ENCODE peak calls at places on chromosomes 13 and 19, in seven cellular contexts. O is PC-3, I is A549, J is IMR-90, R is K562, E is SK-N-SH, M is GM23338. V is an unnamed sample.

GRCh38 chr13:106416645-106417044 is 118.8 kb downstream of the EFNB2 start:
- DNase-seq in O (no peak), E (no peak), M (peak), R (peak), I (no peak), J (no peak), V (no peak)

GRCh38 chr13:104408733-104409132 is 1342.5 kb upstream of the SLC10A2 start:
- DNase-seq in R (no peak), I (no peak), E (no peak), M (no peak), J (peak), O (peak), V (no peak)

GRCh38 chr19:29671393-29672076 is 6.3 kb downstream of the PLEKHF1 start:
- DNase-seq in E (no peak), J (no peak), R (peak), M (peak), O (peak), I (no peak), V (peak)

GRCh38 chr13:101579291-101579802 is 126.9 kb downstream of the ITGBL1 start:
- DNase-seq in E (peak), O (peak), J (peak), M (no peak), R (no peak), I (no peak), V (no peak)

GRCh38 chr19:45767881-45768643 is 990 bp downstream of the SIX5 start:
- DNase-seq in I (peak), O (peak), R (peak), M (peak), E (peak), J (peak), V (peak)

GRCh38 chr13:40026741-40027140 is 371.3 kb downstream of the COG6 start:
- DNase-seq in I (no peak), J (no peak), E (no peak), O (no peak), M (no peak), R (no peak), V (no peak)

GRCh38 chr13:114230575-114230974 is 4.1 kb upstream of the CDC16 start:
- DNase-seq in M (peak), O (no peak), E (no peak), R (no peak), I (no peak), J (no peak), V (no peak)

GRCh38 chr13:29472317-29472961 is 123.0 kb downstream of the SLC7A1 start:
- DNase-seq in O (peak), E (peak), R (peak), I (peak), J (peak), M (peak), V (peak)

GRCh38 chr13:101661839-101662238 is 209.4 kb downstream of the ITGBL1 start:
- DNase-seq in R (no peak), I (no peak), O (no peak), M (no peak), E (no peak), J (no peak), V (no peak)

GRCh38 chr19:38210458-38210987 is 13.5 kb downstream of the DPF1 start:
- DNase-seq in M (peak), O (no peak), I (no peak), E (peak), R (peak), J (peak), V (no peak)

GRCh38 chr13:76836311-76836710 is 49.9 kb downstream of the KCTD12 start:
- DNase-seq in M (no peak), J (peak), O (peak), I (no peak), E (no peak), R (no peak), V (no peak)

GRCh38 chr19:46206176-46206575 is 23.4 kb upstream of the IGFL1 start:
- DNase-seq in M (no peak), J (no peak), E (no peak), I (no peak), O (peak), R (no peak), V (no peak)

GRCh38 chr19:45645631-45646344 is 6.6 kb upstream of the EML2 start:
- DNase-seq in E (peak), R (peak), J (peak), I (peak), O (peak), M (peak), V (peak)

GRCh38 chr19:55276720-55277430 is 3.0 kb downstream of the HSPBP1 start:
- DNase-seq in E (no peak), R (no peak), M (no peak), J (no peak), I (no peak), O (no peak), V (peak)

GRCh38 chr13:26658972-26659371 is 101.5 kb downstream of the WASF3 start:
- DNase-seq in I (no peak), R (no peak), J (no peak), O (no peak), M (no peak), E (no peak), V (no peak)

GRCh38 chr13:106063591-106064308 is 471.7 kb downstream of the EFNB2 start:
- DNase-seq in E (no peak), O (peak), R (no peak), M (no peak), I (no peak), J (peak), V (no peak)

GRCh38 chr13:101739382-101740178 is 287.1 kb downstream of the ITGBL1 start:
- DNase-seq in R (no peak), I (no peak), J (no peak), M (no peak), O (no peak), E (no peak), V (no peak)

GRCh38 chr13:41361501-41361900 is 50.4 kb downstream of the NAA16 start:
- DNase-seq in O (no peak), J (peak), I (no peak), M (no peak), E (no peak), R (no peak), V (no peak)

GRCh38 chr19:46574533-46574932 is 26.6 kb upstream of the CALM3 start:
- DNase-seq in M (no peak), J (no peak), O (no peak), I (no peak), R (no peak), E (peak), V (no peak)

GRCh38 chr13:89541091-89542030 is 1806.1 kb upstream of the MIR17HG start:
- DNase-seq in I (no peak), R (no peak), E (no peak), O (no peak), M (no peak), J (no peak), V (no peak)

GRCh38 chr19:55638864-55639359 is 1.9 kb upstream of the ZNF580 start:
- DNase-seq in R (no peak), E (peak), I (peak), M (peak), O (peak), J (peak), V (peak)

GRCh38 chr13:19658192-19658591 is 24.7 kb downstream of the MPHOSPH8 start:
- DNase-seq in O (no peak), M (no peak), R (no peak), E (peak), J (no peak), I (no peak), V (no peak)

GRCh38 chr13:92321174-92321573 is 905.4 kb upstream of the GPC6 start:
- DNase-seq in I (no peak), E (no peak), O (no peak), M (no peak), R (no peak), J (no peak), V (no peak)

GRCh38 chr13:46179576-46180368 is 2.2 kb downstream of the LCP1 start:
- DNase-seq in E (no peak), O (no peak), R (peak), J (no peak), M (no peak), I (no peak), V (peak)

GRCh38 chr19:20565321-20566018 is at the start of gene ZNF737:
- DNase-seq in I (peak), E (peak), O (peak), R (peak), J (peak), M (peak), V (peak)

GRCh38 chr19:48628486-48629296 is 8.5 kb downstream of the DBP start:
- DNase-seq in I (no peak), M (no peak), O (no peak), E (no peak), R (no peak), J (no peak), V (no peak)

GRCh38 chr19:51093066-51093465 is 10.4 kb upstream of the KLK14 start:
- DNase-seq in I (no peak), E (no peak), R (no peak), O (no peak), M (no peak), J (no peak), V (no peak)

GRCh38 chr19:34667349-34668076 is 9.4 kb downstream of the SCGB2B2 start:
- DNase-seq in J (peak), O (peak), R (peak), M (peak), E (no peak), I (no peak), V (peak)

GRCh38 chr13:107866007-107866665 is 349.2 kb downstream of the LIG4 start:
- DNase-seq in O (peak), R (peak), M (peak), J (peak), E (peak), I (no peak), V (no peak)

GRCh38 chr19:14347999-14348889 is 33.0 kb upstream of the ADGRE5 start:
- DNase-seq in O (peak), R (peak), E (peak), I (peak), M (peak), J (no peak), V (peak)
- H3K4me3 ChIP-seq in O (peak), R (peak), E (peak), I (peak), M (peak), J (no peak), V (peak)

GRCh38 chr13:48591889-48592725 is 59.2 kb upstream of the RCBTB2 start:
- DNase-seq in I (no peak), O (no peak), M (peak), J (no peak), R (no peak), E (no peak), V (no peak)

GRCh38 chr13:48586591-48587103 is 53.8 kb upstream of the RCBTB2 start:
- DNase-seq in I (no peak), M (no peak), E (no peak), O (no peak), R (peak), J (peak), V (no peak)

GRCh38 chr13:48588120-48588519 is 55.2 kb upstream of the RCBTB2 start:
- DNase-seq in R (no peak), I (no peak), E (no peak), O (no peak), J (no peak), M (no peak), V (no peak)

GRCh38 chr13:48593551-48593950 is 60.2 kb upstream of the CYSLTR2 start:
- DNase-seq in R (no peak), O (no peak), J (no peak), E (no peak), M (no peak), I (no peak), V (no peak)

DNA sequence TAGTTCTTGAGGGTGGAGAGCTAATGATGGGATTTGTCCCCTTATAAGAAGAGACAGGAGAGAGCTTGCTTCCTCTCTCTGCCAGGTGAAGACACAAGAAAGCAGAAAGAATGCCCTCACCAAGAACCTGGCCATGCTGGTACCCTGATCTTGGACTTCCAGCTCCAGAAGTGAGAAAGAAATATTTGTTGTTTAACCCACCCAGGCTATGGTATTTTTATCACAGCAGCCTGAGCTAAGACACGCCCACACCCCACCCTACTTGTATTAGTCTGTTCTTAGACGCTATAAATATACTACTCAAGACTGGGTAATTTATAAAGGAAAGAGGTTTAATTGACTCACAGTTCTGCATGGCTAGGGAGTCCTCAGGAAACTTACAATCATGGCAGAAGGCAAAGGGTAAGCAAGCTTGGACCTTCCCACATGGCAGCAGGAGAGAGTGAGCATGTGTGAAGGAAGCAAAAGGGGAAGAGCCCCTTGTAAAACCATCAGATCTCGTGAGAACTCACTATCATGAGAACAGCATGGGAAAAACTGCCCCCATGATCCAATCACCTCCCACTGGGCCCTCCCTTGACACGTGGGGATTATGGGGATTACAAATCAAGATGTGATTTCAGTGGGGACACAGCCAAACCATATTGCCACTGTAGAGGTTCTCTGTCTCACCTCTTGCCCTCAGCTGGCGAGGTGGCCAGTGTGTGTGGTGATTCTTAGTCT is 57.4 kb upstream of the RCBTB2 start:
- DNase-seq in I (no peak), M (no peak), E (no peak), O (no peak), J (no peak), R (no peak), V (no peak)
- H3K4me2 ChIP-seq in I (no peak), M (no peak), E (no peak), O (no peak), J (no peak), R (no peak), V (no peak)

DNA sequence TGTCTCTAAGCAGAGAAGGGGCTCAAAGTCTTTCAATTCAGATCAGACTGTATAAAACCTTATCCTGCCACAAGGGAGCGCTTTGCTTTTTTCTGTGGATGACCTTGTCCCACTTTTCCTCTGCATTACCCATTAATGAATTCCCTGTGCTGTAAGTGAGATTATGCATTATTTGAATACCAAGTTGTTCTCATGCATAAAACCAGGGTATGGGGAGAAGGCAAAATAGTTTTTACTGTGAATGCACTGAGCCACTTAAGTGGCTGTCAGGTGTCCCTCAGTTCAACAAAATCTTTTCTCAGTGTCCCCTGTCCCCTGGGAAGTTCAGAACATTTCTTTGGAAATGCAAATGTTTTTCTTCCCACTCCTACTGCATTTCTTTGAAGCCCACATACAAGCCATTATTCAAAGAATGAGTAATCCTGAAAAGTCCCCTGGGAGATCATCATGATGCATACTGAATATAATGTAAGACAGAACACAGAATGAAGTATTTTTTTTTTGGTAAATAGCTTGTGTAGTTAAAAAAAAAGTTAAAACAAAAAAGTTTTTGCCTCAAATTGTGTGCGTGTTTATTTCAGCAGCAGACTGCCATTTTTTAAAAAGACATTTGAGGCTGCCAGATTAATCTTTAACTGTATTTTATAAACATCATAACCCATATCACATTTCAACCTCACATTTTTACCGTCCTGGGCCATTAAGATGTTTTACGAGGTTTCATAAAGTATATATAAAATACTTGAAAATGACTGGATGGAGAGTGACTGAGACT is 506.7 kb upstream of the PCDH9 start:
- DNase-seq in J (peak), R (no peak), I (peak), O (peak), E (peak), M (peak), V (peak)
- TF ChIP-seq CTCF in J (peak), R (no peak), I (peak), O (peak), E (peak), M (peak), V (peak)

GRCh38 chr19:58063712-58064111 is 4.6 kb downstream of the ZNF135 start:
- DNase-seq in R (no peak), E (no peak), O (no peak), J (no peak), I (no peak), M (no peak), V (no peak)

DNA sequence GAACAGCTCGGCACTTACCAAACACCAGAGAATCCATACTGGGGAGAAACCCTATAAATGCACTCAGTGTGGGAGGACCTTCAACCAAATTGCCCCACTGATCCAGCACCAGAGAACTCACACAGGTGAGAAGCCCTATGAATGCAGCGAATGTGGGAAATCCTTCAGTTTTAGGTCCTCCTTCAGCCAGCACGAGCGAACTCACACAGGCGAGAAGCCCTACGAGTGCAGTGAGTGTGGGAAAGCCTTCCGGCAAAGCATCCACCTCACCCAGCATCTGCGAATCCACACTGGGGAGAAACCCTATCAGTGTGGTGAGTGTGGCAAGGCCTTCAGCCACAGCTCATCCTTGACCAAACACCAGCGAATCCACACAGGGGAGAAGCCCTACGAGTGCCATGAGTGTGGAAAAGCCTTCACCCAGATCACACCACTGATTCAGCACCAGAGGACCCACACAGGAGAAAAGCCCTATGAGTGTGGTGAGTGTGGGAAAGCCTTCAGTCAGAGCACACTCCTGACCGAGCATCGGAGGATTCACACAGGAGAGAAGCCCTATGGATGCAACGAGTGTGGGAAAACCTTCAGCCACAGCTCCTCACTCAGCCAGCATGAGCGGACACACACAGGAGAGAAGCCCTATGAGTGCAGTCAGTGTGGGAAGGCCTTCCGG is 8.3 kb downstream of the ZNF135 start:
- DNase-seq in E (no peak), R (no peak), O (no peak), M (no peak), J (no peak), I (no peak), V (no peak)
- H3K4me3 ChIP-seq in E (no peak), R (no peak), O (no peak), M (no peak), J (no peak), I (no peak), V (no peak)

DNA sequence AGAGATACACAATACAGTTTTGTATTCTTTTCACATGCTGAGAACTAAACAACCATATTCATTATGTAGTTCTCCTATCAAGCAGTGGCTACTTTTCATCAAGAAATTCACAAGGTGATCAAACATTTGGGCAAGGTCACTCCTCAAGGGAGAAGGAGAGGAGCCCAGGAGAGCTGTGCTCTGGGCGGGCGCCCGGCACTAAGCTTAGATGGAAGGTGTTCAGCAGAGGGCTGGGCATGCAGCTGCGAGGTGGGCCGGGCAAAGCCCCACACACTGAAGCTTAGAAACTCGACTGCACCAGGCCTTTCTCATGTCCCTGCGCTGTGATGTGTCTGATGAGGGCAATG is 30.4 kb upstream of the SPACA7 start:
- DNase-seq in I (no peak), M (no peak), O (no peak), R (no peak), E (no peak), J (no peak), V (no peak)
- H3K4me2 ChIP-seq in I (no peak), M (no peak), O (no peak), R (no peak), E (no peak), J (no peak), V (no peak)

DNA sequence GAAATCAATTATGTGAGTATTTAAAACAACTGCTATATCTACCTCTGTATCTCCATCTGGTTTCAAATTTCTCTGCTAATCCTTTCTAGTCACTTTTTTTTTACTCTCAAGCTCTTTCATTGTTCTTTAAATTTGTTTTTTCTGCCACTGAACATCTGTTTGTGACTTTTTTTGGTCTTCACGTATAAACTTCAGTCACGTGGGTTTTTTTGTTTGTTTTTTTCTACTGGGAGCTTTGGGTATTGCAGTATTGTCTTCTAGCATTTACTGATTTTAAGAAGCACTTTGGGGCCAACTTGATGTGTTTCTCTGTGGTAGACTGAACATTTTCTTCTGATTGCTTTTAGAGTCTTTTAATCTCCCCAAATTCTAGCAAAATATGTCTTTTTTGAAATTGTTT is 262.6 kb upstream of the RXFP2 start:
- DNase-seq in M (peak), O (no peak), I (peak), J (no peak), R (no peak), E (no peak), V (no peak)
- TF ChIP-seq CTCF in M (no peak), O (no peak), I (no peak), J (no peak), R (no peak), E (peak), V (no peak)

V was measured in OCI-LY7.